ENCODE peak calls at places on chromosomes 11 and 22, in six cellular contexts. One of them, this sample, is unnamed.

GRCh38 chr22:42680648-42681047 is 31.5 kb upstream of the CYB5R3 start:
- DNase-seq in fibroblast of lung: peak; percentile 88
- DNase-seq in WERI-Rb-1: no peak
- DNase-seq in transverse colon: no peak
- DNase-seq in AG04450: peak; percentile 68
- DNase-seq in MCF 10A: peak; percentile 92
- DNase-seq in this sample: peak; percentile 94

GRCh38 chr22:43925433-43926348 is 2.1 kb downstream of the PNPLA3 start:
- DNase-seq in WERI-Rb-1: peak; percentile 92
- DNase-seq in transverse colon: no peak
- DNase-seq in fibroblast of lung: no peak
- DNase-seq in AG04450: no peak
- DNase-seq in MCF 10A: peak; percentile 85
- DNase-seq in this sample: peak; percentile 86

GRCh38 chr11:13596601-13597000 is 71.9 kb upstream of the FAR1 start:
- DNase-seq in MCF 10A: no peak
- DNase-seq in transverse colon: no peak
- DNase-seq in AG04450: no peak
- DNase-seq in fibroblast of lung: no peak
- DNase-seq in WERI-Rb-1: no peak
- DNase-seq in this sample: no peak

GRCh38 chr22:29370556-29370955 is 17.8 kb downstream of the AP1B1 start:
- DNase-seq in MCF 10A: no peak
- DNase-seq in WERI-Rb-1: peak; percentile 45
- DNase-seq in transverse colon: no peak
- DNase-seq in AG04450: no peak
- DNase-seq in fibroblast of lung: no peak
- DNase-seq in this sample: no peak

GRCh38 chr11:88303037-88303436 is 34.5 kb downstream of the CTSC start:
- DNase-seq in MCF 10A: no peak
- DNase-seq in transverse colon: no peak
- DNase-seq in WERI-Rb-1: no peak
- DNase-seq in fibroblast of lung: no peak
- DNase-seq in AG04450: no peak
- DNase-seq in this sample: no peak

GRCh38 chr11:36421546-36422155 is 88.4 kb downstream of the TRAF6 start:
- DNase-seq in fibroblast of lung: peak; percentile 15
- DNase-seq in MCF 10A: no peak
- DNase-seq in AG04450: no peak
- DNase-seq in transverse colon: no peak
- DNase-seq in WERI-Rb-1: no peak
- DNase-seq in this sample: no peak

GRCh38 chr11:64490562-64491216 is 100.3 kb upstream of the SLC22A12 start:
- DNase-seq in transverse colon: no peak
- DNase-seq in fibroblast of lung: no peak
- DNase-seq in AG04450: no peak
- DNase-seq in WERI-Rb-1: no peak
- DNase-seq in MCF 10A: no peak
- DNase-seq in this sample: no peak

GRCh38 chr22:45359627-45360026 is 49.9 kb downstream of the FAM118A start:
- DNase-seq in fibroblast of lung: no peak
- DNase-seq in transverse colon: no peak
- DNase-seq in AG04450: no peak
- DNase-seq in MCF 10A: no peak
- DNase-seq in WERI-Rb-1: no peak
- DNase-seq in this sample: no peak

GRCh38 chr11:36110698-36111410 is 167.0 kb downstream of the LDLRAD3 start:
- DNase-seq in MCF 10A: no peak
- DNase-seq in AG04450: no peak
- DNase-seq in transverse colon: no peak
- DNase-seq in WERI-Rb-1: no peak
- DNase-seq in fibroblast of lung: no peak
- DNase-seq in this sample: no peak

GRCh38 chr11:71198823-71199165 is 53.6 kb downstream of the SHANK2 start:
- DNase-seq in transverse colon: no peak
- DNase-seq in MCF 10A: no peak
- DNase-seq in AG04450: no peak
- DNase-seq in fibroblast of lung: no peak
- DNase-seq in WERI-Rb-1: no peak
- DNase-seq in this sample: no peak

GRCh38 chr11:110356769-110357671 is 60.6 kb upstream of the RDX start:
- DNase-seq in MCF 10A: peak; percentile 47
- DNase-seq in WERI-Rb-1: no peak
- DNase-seq in AG04450: no peak
- DNase-seq in transverse colon: no peak
- DNase-seq in fibroblast of lung: peak; percentile 16
- DNase-seq in this sample: peak; percentile 31

GRCh38 chr11:72781313-72782080 is 12.3 kb downstream of the STARD10 start:
- DNase-seq in transverse colon: peak; percentile 64
- DNase-seq in WERI-Rb-1: peak; percentile 52
- DNase-seq in AG04450: no peak
- DNase-seq in fibroblast of lung: no peak
- DNase-seq in MCF 10A: no peak
- DNase-seq in this sample: peak; percentile 40

GRCh38 chr22:44229331-44229730 is 48.6 kb downstream of the PARVG start:
- DNase-seq in MCF 10A: no peak
- DNase-seq in fibroblast of lung: no peak
- DNase-seq in AG04450: no peak
- DNase-seq in WERI-Rb-1: no peak
- DNase-seq in transverse colon: no peak
- DNase-seq in this sample: peak; percentile 70

GRCh38 chr11:109853156-109853776 is 239.9 kb upstream of the ZC3H12C start:
- DNase-seq in fibroblast of lung: peak; percentile 91
- DNase-seq in transverse colon: no peak
- DNase-seq in AG04450: peak; percentile 63
- DNase-seq in MCF 10A: peak; percentile 73
- DNase-seq in WERI-Rb-1: peak; percentile 22
- DNase-seq in this sample: peak; percentile 81

GRCh38 chr22:45783021-45783420 is 111.4 kb downstream of the ATXN10 start:
- DNase-seq in WERI-Rb-1: no peak
- DNase-seq in transverse colon: no peak
- DNase-seq in MCF 10A: no peak
- DNase-seq in AG04450: no peak
- DNase-seq in fibroblast of lung: no peak
- DNase-seq in this sample: no peak

GRCh38 chr11:8222820-8223512 is 40.7 kb downstream of the LMO1 start:
- DNase-seq in transverse colon: peak; percentile 60
- DNase-seq in fibroblast of lung: no peak
- DNase-seq in AG04450: no peak
- DNase-seq in MCF 10A: no peak
- DNase-seq in WERI-Rb-1: no peak
- DNase-seq in this sample: no peak

GRCh38 chr11:9815486-9816136 is 151.7 kb downstream of the SWAP70 start:
- DNase-seq in fibroblast of lung: peak; percentile 91
- DNase-seq in MCF 10A: peak; percentile 86
- DNase-seq in WERI-Rb-1: no peak
- DNase-seq in AG04450: peak; percentile 29
- DNase-seq in transverse colon: no peak
- DNase-seq in this sample: peak; percentile 92

GRCh38 chr11:70413151-70413550 is 14.8 kb downstream of the CTTN start:
- DNase-seq in WERI-Rb-1: no peak
- DNase-seq in transverse colon: no peak
- DNase-seq in MCF 10A: no peak
- DNase-seq in fibroblast of lung: no peak
- DNase-seq in AG04450: no peak
- DNase-seq in this sample: no peak

GRCh38 chr11:60775420-60775961 is 9.6 kb upstream of the MS4A10 start:
- DNase-seq in AG04450: peak; percentile 81
- DNase-seq in fibroblast of lung: peak; percentile 91
- DNase-seq in transverse colon: peak; percentile 91
- DNase-seq in WERI-Rb-1: peak; percentile 87
- DNase-seq in MCF 10A: peak; percentile 79
- DNase-seq in this sample: peak; percentile 86

GRCh38 chr11:108768370-108768769 is 103.5 kb downstream of the DDX10 start:
- DNase-seq in fibroblast of lung: peak; percentile 78
- DNase-seq in MCF 10A: no peak
- DNase-seq in transverse colon: no peak
- DNase-seq in AG04450: no peak
- DNase-seq in WERI-Rb-1: no peak
- DNase-seq in this sample: no peak

GRCh38 chr22:41448189-41448808 is 1.7 kb upstream of the TOB2 start:
- DNase-seq in MCF 10A: peak; percentile 100
- DNase-seq in transverse colon: peak; percentile 95
- DNase-seq in AG04450: peak; percentile 97
- DNase-seq in WERI-Rb-1: peak; percentile 97
- DNase-seq in fibroblast of lung: peak; percentile 99
- DNase-seq in this sample: peak; percentile 100

GRCh38 chr11:117868815-117869642 is 7.4 kb downstream of the FXYD6 start:
- DNase-seq in MCF 10A: no peak
- DNase-seq in fibroblast of lung: no peak
- DNase-seq in transverse colon: no peak
- DNase-seq in WERI-Rb-1: no peak
- DNase-seq in AG04450: no peak
- DNase-seq in this sample: no peak

GRCh38 chr11:66906077-66906929 is 49.4 kb downstream of the LRFN4 start:
- DNase-seq in AG04450: no peak
- DNase-seq in transverse colon: no peak
- DNase-seq in fibroblast of lung: peak; percentile 73
- DNase-seq in WERI-Rb-1: no peak
- DNase-seq in MCF 10A: peak; percentile 59
- DNase-seq in this sample: peak; percentile 96

GRCh38 chr22:35684270-35684700 is 33.4 kb upstream of the APOL5 start:
- DNase-seq in fibroblast of lung: peak; percentile 81
- DNase-seq in AG04450: no peak
- DNase-seq in WERI-Rb-1: peak; percentile 13
- DNase-seq in transverse colon: no peak
- DNase-seq in MCF 10A: peak; percentile 39
- DNase-seq in this sample: peak; percentile 24

GRCh38 chr11:105923814-105924213 is 98.2 kb downstream of the MSANTD4 start:
- DNase-seq in AG04450: no peak
- DNase-seq in fibroblast of lung: peak; percentile 84
- DNase-seq in transverse colon: no peak
- DNase-seq in WERI-Rb-1: no peak
- DNase-seq in MCF 10A: peak; percentile 60
- DNase-seq in this sample: peak; percentile 9

GRCh38 chr11:3969613-3970012 is 114.1 kb downstream of the STIM1 start:
- DNase-seq in fibroblast of lung: no peak
- DNase-seq in AG04450: no peak
- DNase-seq in MCF 10A: no peak
- DNase-seq in WERI-Rb-1: no peak
- DNase-seq in transverse colon: no peak
- DNase-seq in this sample: no peak
- TF ChIP-seq CTCF in fibroblast of lung: no peak
- TF ChIP-seq CTCF in AG04450: no peak
- TF ChIP-seq CTCF in MCF 10A: no peak
- TF ChIP-seq CTCF in WERI-Rb-1: no peak
- TF ChIP-seq CTCF in transverse colon: no peak
- TF ChIP-seq CTCF in this sample: no peak

DNA sequence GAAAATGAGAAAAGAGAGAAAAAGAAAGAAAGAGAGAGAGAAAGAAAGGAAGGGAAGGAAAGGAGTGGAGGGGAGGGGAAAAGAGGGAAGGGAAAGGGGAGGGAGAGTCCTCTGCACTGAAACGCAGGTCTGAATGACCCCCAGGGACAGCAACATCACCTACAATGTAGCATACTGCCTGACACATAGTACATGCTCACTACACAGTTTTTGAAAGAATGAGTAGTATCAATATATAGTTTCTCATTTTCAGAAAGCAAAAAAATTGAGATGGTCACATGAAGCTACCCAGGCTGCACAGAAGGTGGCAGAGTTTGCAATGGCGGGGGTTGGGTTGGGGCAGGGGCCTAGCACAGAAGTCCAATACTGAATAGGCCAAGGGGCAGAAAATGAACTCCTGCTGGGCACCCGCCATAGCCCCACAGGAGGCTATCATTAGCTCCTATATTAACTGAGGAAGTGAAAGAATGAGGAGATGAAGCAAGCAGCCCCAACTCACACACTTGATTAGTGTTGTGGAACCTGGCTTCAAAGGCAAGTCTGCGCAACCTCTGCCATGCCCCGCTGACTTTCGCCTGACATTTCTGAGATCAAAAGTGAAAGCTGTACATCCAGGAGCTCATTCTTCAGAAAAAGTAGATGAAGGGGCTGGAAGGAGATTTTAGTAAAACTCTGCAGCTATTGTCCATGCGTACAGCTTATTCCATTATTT is 241.2 kb upstream of the SYN3 start:
- DNase-seq in MCF 10A: no peak
- DNase-seq in fibroblast of lung: no peak
- DNase-seq in WERI-Rb-1: peak; percentile 12
- DNase-seq in AG04450: no peak
- DNase-seq in transverse colon: no peak
- DNase-seq in this sample: no peak
- TF ChIP-seq CTCF in MCF 10A: no peak
- TF ChIP-seq CTCF in fibroblast of lung: no peak
- TF ChIP-seq CTCF in WERI-Rb-1: no peak
- TF ChIP-seq CTCF in AG04450: no peak
- TF ChIP-seq CTCF in transverse colon: no peak
- TF ChIP-seq CTCF in this sample: no peak

DNA sequence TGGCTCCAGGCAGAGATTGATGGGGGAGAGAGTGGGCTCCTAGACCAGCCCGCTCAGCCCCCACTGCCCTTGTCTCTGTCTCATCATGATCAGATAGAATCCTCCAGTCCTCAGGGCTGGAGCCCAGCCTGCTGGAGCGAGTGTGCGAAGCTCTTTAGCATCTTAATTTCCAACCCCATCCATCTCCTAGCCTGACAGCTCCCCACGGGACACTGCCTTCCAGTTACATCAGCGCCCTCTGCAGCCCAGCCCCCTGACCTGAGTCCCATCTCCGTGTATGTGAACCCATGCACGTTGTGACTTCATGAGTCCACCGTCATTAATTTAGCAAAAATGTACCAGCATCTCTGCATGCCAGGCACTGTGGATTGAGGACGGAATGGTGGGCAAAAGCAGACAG is 2.1 kb downstream of the P2RX3 start:
- DNase-seq in WERI-Rb-1: peak; percentile 92
- DNase-seq in fibroblast of lung: no peak
- DNase-seq in AG04450: no peak
- DNase-seq in transverse colon: no peak
- DNase-seq in MCF 10A: peak; percentile 30
- DNase-seq in this sample: peak; percentile 38
- TF ChIP-seq CTCF in WERI-Rb-1: peak; percentile 78
- TF ChIP-seq CTCF in fibroblast of lung: peak; percentile 24
- TF ChIP-seq CTCF in AG04450: no peak
- TF ChIP-seq CTCF in transverse colon: no peak
- TF ChIP-seq CTCF in MCF 10A: no peak
- TF ChIP-seq CTCF in this sample: no peak

GRCh38 chr11:131583823-131584222 is 213.4 kb downstream of the NTM start:
- DNase-seq in AG04450: no peak
- DNase-seq in transverse colon: no peak
- DNase-seq in MCF 10A: no peak
- DNase-seq in fibroblast of lung: no peak
- DNase-seq in WERI-Rb-1: no peak
- DNase-seq in this sample: no peak

GRCh38 chr11:131588057-131588456 is 217.6 kb downstream of the NTM start:
- DNase-seq in fibroblast of lung: no peak
- DNase-seq in transverse colon: no peak
- DNase-seq in MCF 10A: no peak
- DNase-seq in AG04450: no peak
- DNase-seq in WERI-Rb-1: no peak
- DNase-seq in this sample: no peak

GRCh38 chr11:131582021-131582531 is 211.7 kb downstream of the NTM start:
- DNase-seq in MCF 10A: no peak
- DNase-seq in fibroblast of lung: no peak
- DNase-seq in transverse colon: no peak
- DNase-seq in WERI-Rb-1: no peak
- DNase-seq in AG04450: no peak
- DNase-seq in this sample: no peak

GRCh38 chr11:131581006-131581405 is 210.6 kb downstream of the NTM start:
- DNase-seq in AG04450: no peak
- DNase-seq in WERI-Rb-1: no peak
- DNase-seq in transverse colon: no peak
- DNase-seq in MCF 10A: no peak
- DNase-seq in fibroblast of lung: no peak
- DNase-seq in this sample: no peak

GRCh38 chr11:131584694-131585592 is 214.5 kb downstream of the NTM start:
- DNase-seq in MCF 10A: no peak
- DNase-seq in fibroblast of lung: peak; percentile 28
- DNase-seq in transverse colon: no peak
- DNase-seq in AG04450: no peak
- DNase-seq in WERI-Rb-1: no peak
- DNase-seq in this sample: no peak
- TF ChIP-seq CTCF in MCF 10A: no peak
- TF ChIP-seq CTCF in fibroblast of lung: peak; percentile 32
- TF ChIP-seq CTCF in transverse colon: no peak
- TF ChIP-seq CTCF in AG04450: peak; percentile 22
- TF ChIP-seq CTCF in WERI-Rb-1: peak; percentile 64
- TF ChIP-seq CTCF in this sample: no peak

This sample was measured in epithelial cell of esophagus.